ENCODE peak calls at places on chromosome 20, in five cellular contexts. One of them, this sample, is unnamed.

GRCh38 chr20:34581341-34582189 is 23.0 kb downstream of the MAP1LC3A start:
- DNase-seq in transverse colon: no peak
- DNase-seq in KG1: no peak
- DNase-seq in A172: peak; percentile 58
- DNase-seq in hypothalamus: no peak
- DNase-seq in this sample: peak; percentile 75

GRCh38 chr20:32327087-32327681 is 30.9 kb upstream of the ASXL1 start:
- DNase-seq in transverse colon: no peak
- DNase-seq in KG1: no peak
- DNase-seq in A172: peak; percentile 48
- DNase-seq in hypothalamus: no peak
- DNase-seq in this sample: no peak

GRCh38 chr20:53752971-53753879 is 159.6 kb upstream of the ZNF217 start:
- DNase-seq in transverse colon: no peak
- DNase-seq in KG1: no peak
- DNase-seq in A172: peak; percentile 87
- DNase-seq in hypothalamus: no peak
- DNase-seq in this sample: no peak

GRCh38 chr20:53939554-53940355 is 130.6 kb downstream of the BCAS1 start:
- DNase-seq in transverse colon: peak; percentile 97
- DNase-seq in KG1: peak; percentile 85
- DNase-seq in A172: peak; percentile 97
- DNase-seq in hypothalamus: peak; percentile 68
- DNase-seq in this sample: peak; percentile 90

GRCh38 chr20:62212309-62212708 is 7.8 kb downstream of the HRH3 start:
- DNase-seq in transverse colon: no peak
- DNase-seq in KG1: no peak
- DNase-seq in A172: no peak
- DNase-seq in hypothalamus: no peak
- DNase-seq in this sample: no peak

GRCh38 chr20:61909028-61909427 is 156.7 kb downstream of the TAF4 start:
- DNase-seq in transverse colon: no peak
- DNase-seq in KG1: no peak
- DNase-seq in A172: no peak
- DNase-seq in hypothalamus: no peak
- DNase-seq in this sample: no peak

GRCh38 chr20:50297498-50298348 is 107.1 kb downstream of the CEBPB start:
- DNase-seq in transverse colon: no peak
- DNase-seq in KG1: no peak
- DNase-seq in A172: no peak
- DNase-seq in hypothalamus: no peak
- DNase-seq in this sample: no peak

GRCh38 chr20:10519361-10520048 is 84.4 kb downstream of the SLX4IP start:
- DNase-seq in transverse colon: no peak
- DNase-seq in KG1: no peak
- DNase-seq in A172: peak; percentile 51
- DNase-seq in hypothalamus: no peak
- DNase-seq in this sample: no peak

GRCh38 chr20:32650545-32650944 is 23.2 kb downstream of the C20orf203 start:
- DNase-seq in transverse colon: no peak
- DNase-seq in KG1: no peak
- DNase-seq in A172: no peak
- DNase-seq in hypothalamus: no peak
- DNase-seq in this sample: no peak

GRCh38 chr20:2109425-2110210 is 8.0 kb downstream of the STK35 start:
- DNase-seq in transverse colon: peak; percentile 46
- DNase-seq in KG1: no peak
- DNase-seq in A172: peak; percentile 24
- DNase-seq in hypothalamus: peak; percentile 14
- DNase-seq in this sample: no peak

GRCh38 chr20:59571591-59572314 is 32.6 kb upstream of the PHACTR3 start:
- DNase-seq in transverse colon: peak; percentile 59
- DNase-seq in KG1: no peak
- DNase-seq in A172: peak; percentile 45
- DNase-seq in hypothalamus: peak; percentile 43
- DNase-seq in this sample: peak; percentile 62

GRCh38 chr20:45289942-45290676 is 16.5 kb upstream of the RBPJL start:
- DNase-seq in transverse colon: no peak
- DNase-seq in KG1: no peak
- DNase-seq in A172: no peak
- DNase-seq in hypothalamus: no peak
- DNase-seq in this sample: peak; percentile 32

GRCh38 chr20:49951160-49951559 is 15.0 kb downstream of the RNF114 start:
- DNase-seq in transverse colon: no peak
- DNase-seq in KG1: no peak
- DNase-seq in A172: peak; percentile 72
- DNase-seq in hypothalamus: no peak
- DNase-seq in this sample: no peak

GRCh38 chr20:11012975-11013374 is 339.2 kb upstream of the JAG1 start:
- DNase-seq in transverse colon: no peak
- DNase-seq in KG1: no peak
- DNase-seq in A172: no peak
- DNase-seq in hypothalamus: no peak
- DNase-seq in this sample: no peak

GRCh38 chr20:46327557-46327956 is 19.3 kb upstream of the CDH22 start:
- DNase-seq in transverse colon: no peak
- DNase-seq in KG1: no peak
- DNase-seq in A172: no peak
- DNase-seq in hypothalamus: no peak
- DNase-seq in this sample: no peak

GRCh38 chr20:19317240-19318069 is 105.0 kb downstream of the SLC24A3 start:
- DNase-seq in transverse colon: no peak
- DNase-seq in KG1: no peak
- DNase-seq in A172: no peak
- DNase-seq in hypothalamus: no peak
- DNase-seq in this sample: no peak

GRCh38 chr20:59004763-59005522 is 2.1 kb downstream of the CTSZ start:
- DNase-seq in transverse colon: peak; percentile 86
- DNase-seq in KG1: no peak
- DNase-seq in A172: no peak
- DNase-seq in hypothalamus: no peak
- DNase-seq in this sample: no peak

GRCh38 chr20:17542993-17543412 is 11.8 kb upstream of the BFSP1 start:
- DNase-seq in transverse colon: no peak
- DNase-seq in KG1: no peak
- DNase-seq in A172: peak; percentile 64
- DNase-seq in hypothalamus: no peak
- DNase-seq in this sample: peak; percentile 23

GRCh38 chr20:50876063-50876685 is 55.1 kb downstream of the ADNP start:
- DNase-seq in transverse colon: no peak
- DNase-seq in KG1: no peak
- DNase-seq in A172: no peak
- DNase-seq in hypothalamus: no peak
- DNase-seq in this sample: no peak

GRCh38 chr20:53707341-53708102 is 113.9 kb upstream of the ZNF217 start:
- DNase-seq in transverse colon: no peak
- DNase-seq in KG1: no peak
- DNase-seq in A172: peak; percentile 53
- DNase-seq in hypothalamus: no peak
- DNase-seq in this sample: peak; percentile 4

GRCh38 chr20:42276718-42277117 is 658.5 kb upstream of the CHD6 start:
- DNase-seq in transverse colon: no peak
- DNase-seq in KG1: no peak
- DNase-seq in A172: no peak
- DNase-seq in hypothalamus: no peak
- DNase-seq in this sample: no peak

GRCh38 chr20:57941572-57942381 is 232.0 kb upstream of the PMEPA1 start:
- DNase-seq in transverse colon: no peak
- DNase-seq in KG1: no peak
- DNase-seq in A172: no peak
- DNase-seq in hypothalamus: no peak
- DNase-seq in this sample: peak; percentile 69

GRCh38 chr20:25321991-25322390 is 68.6 kb downstream of the ABHD12 start:
- DNase-seq in transverse colon: no peak
- DNase-seq in KG1: no peak
- DNase-seq in A172: no peak
- DNase-seq in hypothalamus: no peak
- DNase-seq in this sample: no peak

GRCh38 chr20:37611852-37612251 is 82.0 kb upstream of the CTNNBL1 start:
- DNase-seq in transverse colon: no peak
- DNase-seq in KG1: no peak
- DNase-seq in A172: no peak
- DNase-seq in hypothalamus: no peak
- DNase-seq in this sample: no peak

GRCh38 chr20:3767434-3768341 is at the start of gene ADISSP:
- DNase-seq in transverse colon: peak; percentile 99
- DNase-seq in KG1: peak; percentile 93
- DNase-seq in A172: peak; percentile 97
- DNase-seq in hypothalamus: peak; percentile 98
- DNase-seq in this sample: peak; percentile 98

GRCh38 chr20:18739785-18740184 is 73.8 kb upstream of the SCP2D1 start:
- DNase-seq in transverse colon: peak; percentile 42
- DNase-seq in KG1: no peak
- DNase-seq in A172: peak; percentile 81
- DNase-seq in hypothalamus: no peak
- DNase-seq in this sample: peak; percentile 27

GRCh38 chr20:50913976-50914375 is 17.3 kb downstream of the ADNP start:
- DNase-seq in transverse colon: no peak
- DNase-seq in KG1: no peak
- DNase-seq in A172: peak; percentile 65
- DNase-seq in hypothalamus: no peak
- DNase-seq in this sample: peak; percentile 59

GRCh38 chr20:36927704-36928103 is 23.8 kb downstream of the SAMHD1 start:
- DNase-seq in transverse colon: no peak
- DNase-seq in KG1: no peak
- DNase-seq in A172: no peak
- DNase-seq in hypothalamus: no peak
- DNase-seq in this sample: no peak

GRCh38 chr20:23200914-23201313 is 114.8 kb upstream of the CD93 start:
- DNase-seq in transverse colon: peak; percentile 46
- DNase-seq in KG1: no peak
- DNase-seq in A172: peak; percentile 29
- DNase-seq in hypothalamus: no peak
- DNase-seq in this sample: no peak

GRCh38 chr20:59958626-59959025 is 403 bp downstream of the CDH26 start:
- DNase-seq in transverse colon: no peak
- DNase-seq in KG1: no peak
- DNase-seq in A172: no peak
- DNase-seq in hypothalamus: no peak
- DNase-seq in this sample: no peak

GRCh38 chr20:48933017-48933766 is 11.7 kb downstream of the ARFGEF2 start:
- DNase-seq in transverse colon: peak; percentile 89
- DNase-seq in KG1: no peak
- DNase-seq in A172: peak; percentile 14
- DNase-seq in hypothalamus: no peak
- DNase-seq in this sample: no peak

GRCh38 chr20:49942303-49942702 is 6.1 kb downstream of the RNF114 start:
- DNase-seq in transverse colon: peak; percentile 2
- DNase-seq in KG1: no peak
- DNase-seq in A172: no peak
- DNase-seq in hypothalamus: no peak
- DNase-seq in this sample: no peak

GRCh38 chr20:24755411-24755922 is 193.6 kb upstream of the CST7 start:
- DNase-seq in transverse colon: no peak
- DNase-seq in KG1: no peak
- DNase-seq in A172: no peak
- DNase-seq in hypothalamus: no peak
- DNase-seq in this sample: no peak

GRCh38 chr20:32192698-32193097 is 14.8 kb downstream of the PLAGL2 start:
- DNase-seq in transverse colon: no peak
- DNase-seq in KG1: no peak
- DNase-seq in A172: no peak
- DNase-seq in hypothalamus: no peak
- DNase-seq in this sample: no peak

GRCh38 chr20:33803921-33804337 is 7.2 kb upstream of the CHMP4B start:
- DNase-seq in transverse colon: no peak
- DNase-seq in KG1: no peak
- DNase-seq in A172: peak; percentile 64
- DNase-seq in hypothalamus: no peak
- DNase-seq in this sample: peak; percentile 42